ENCODE peak calls at places on chromosomes 4 and X, in eight cellular contexts. One of them, this sample, is unnamed.

GRCh38 chr4:154314248-154314647 is 177.4 kb downstream of the DCHS2 start:
- DNase-seq in body of pancreas: no peak
- DNase-seq in mesothelial cell of epicardium: no peak
- DNase-seq in glomerular endothelial cell: no peak
- DNase-seq in ecto neural progenitor cell: no peak
- DNase-seq in SHP77: no peak
- DNase-seq in colonic mucosa: no peak
- DNase-seq in ELR: no peak
- DNase-seq in this sample: no peak

GRCh38 chr4:128155874-128156456 is 94.9 kb downstream of the LARP1B start:
- DNase-seq in body of pancreas: no peak
- DNase-seq in mesothelial cell of epicardium: no peak
- DNase-seq in glomerular endothelial cell: no peak
- DNase-seq in ecto neural progenitor cell: no peak
- DNase-seq in SHP77: no peak
- DNase-seq in colonic mucosa: no peak
- DNase-seq in ELR: no peak
- DNase-seq in this sample: no peak

GRCh38 chr4:8591626-8592365 is 769 bp upstream of the CPZ start:
- DNase-seq in body of pancreas: no peak
- DNase-seq in mesothelial cell of epicardium: no peak
- DNase-seq in glomerular endothelial cell: no peak
- DNase-seq in ecto neural progenitor cell: no peak
- DNase-seq in SHP77: no peak
- DNase-seq in colonic mucosa: no peak
- DNase-seq in ELR: no peak
- DNase-seq in this sample: no peak

GRCh38 chrX:113947548-113947947 is 636.3 kb upstream of the HTR2C start:
- DNase-seq in body of pancreas: no peak
- DNase-seq in mesothelial cell of epicardium: no peak
- DNase-seq in glomerular endothelial cell: no peak
- DNase-seq in ecto neural progenitor cell: no peak
- DNase-seq in SHP77: no peak
- DNase-seq in colonic mucosa: no peak
- DNase-seq in ELR: no peak
- DNase-seq in this sample: no peak

GRCh38 chrX:138847930-138848329 is 136.4 kb upstream of the FGF13 start:
- DNase-seq in body of pancreas: no peak
- DNase-seq in mesothelial cell of epicardium: no peak
- DNase-seq in glomerular endothelial cell: no peak
- DNase-seq in ecto neural progenitor cell: no peak
- DNase-seq in SHP77: no peak
- DNase-seq in colonic mucosa: no peak
- DNase-seq in ELR: peak; percentile 5
- DNase-seq in this sample: no peak

GRCh38 chr4:146981651-146982050 is 36.0 kb upstream of the TTC29 start:
- DNase-seq in body of pancreas: no peak
- DNase-seq in mesothelial cell of epicardium: no peak
- DNase-seq in glomerular endothelial cell: no peak
- DNase-seq in ecto neural progenitor cell: peak; percentile 57
- DNase-seq in SHP77: no peak
- DNase-seq in colonic mucosa: no peak
- DNase-seq in ELR: peak; percentile 6
- DNase-seq in this sample: no peak

GRCh38 chr4:19329631-19330030 is 922.1 kb upstream of the SLIT2 start:
- DNase-seq in body of pancreas: no peak
- DNase-seq in mesothelial cell of epicardium: no peak
- DNase-seq in glomerular endothelial cell: no peak
- DNase-seq in ecto neural progenitor cell: no peak
- DNase-seq in SHP77: no peak
- DNase-seq in colonic mucosa: no peak
- DNase-seq in ELR: peak; percentile 44
- DNase-seq in this sample: no peak

GRCh38 chr4:73613130-73613529 is 7.1 kb downstream of the RASSF6 start:
- DNase-seq in body of pancreas: no peak
- DNase-seq in mesothelial cell of epicardium: no peak
- DNase-seq in glomerular endothelial cell: no peak
- DNase-seq in ecto neural progenitor cell: no peak
- DNase-seq in SHP77: no peak
- DNase-seq in colonic mucosa: peak; percentile 53
- DNase-seq in ELR: no peak
- DNase-seq in this sample: peak; percentile 51

GRCh38 chrX:40262641-40263560 is 165.1 kb upstream of the BCOR start:
- DNase-seq in body of pancreas: peak; percentile 8
- DNase-seq in mesothelial cell of epicardium: no peak
- DNase-seq in glomerular endothelial cell: no peak
- DNase-seq in ecto neural progenitor cell: no peak
- DNase-seq in SHP77: no peak
- DNase-seq in colonic mucosa: no peak
- DNase-seq in ELR: peak; percentile 67
- DNase-seq in this sample: no peak